ENCODE peak calls at places on chromosomes 2 and 18, in four cellular contexts. One of them, this sample, is unnamed.

GRCh38 chr2:25897500-25897899 is 19.2 kb upstream of the ASXL2 start:
- DNase-seq in neuronal stem cell: no peak
- DNase-seq in IMR-90: no peak
- DNase-seq in H9: no peak
- DNase-seq in this sample: no peak

GRCh38 chr2:27083410-27084296 is 2.9 kb upstream of the KHK start:
- DNase-seq in H9: no peak
- DNase-seq in neuronal stem cell: no peak
- DNase-seq in IMR-90: no peak
- DNase-seq in this sample: no peak

GRCh38 chr2:113211226-113212105 is 37.7 kb downstream of the PSD4 start:
- DNase-seq in IMR-90: peak; percentile 49
- DNase-seq in H9: no peak
- DNase-seq in neuronal stem cell: no peak
- DNase-seq in this sample: no peak

GRCh38 chr18:8460748-8461147 is 148.5 kb upstream of the RAB12 start:
- DNase-seq in neuronal stem cell: no peak
- DNase-seq in IMR-90: no peak
- DNase-seq in H9: no peak
- DNase-seq in this sample: no peak

GRCh38 chr2:218476676-218477075 is 57.8 kb downstream of the VIL1 start:
- DNase-seq in neuronal stem cell: no peak
- DNase-seq in IMR-90: peak; percentile 46
- DNase-seq in H9: no peak
- DNase-seq in this sample: no peak

GRCh38 chr2:221529943-221530652 is 42.0 kb downstream of the EPHA4 start:
- DNase-seq in IMR-90: peak; percentile 93
- DNase-seq in H9: no peak
- DNase-seq in neuronal stem cell: no peak
- DNase-seq in this sample: no peak

GRCh38 chr18:79481041-79481790 is 85.5 kb downstream of the NFATC1 start:
- DNase-seq in neuronal stem cell: no peak
- DNase-seq in IMR-90: no peak
- DNase-seq in H9: no peak
- DNase-seq in this sample: peak; percentile 79

GRCh38 chr2:11175293-11175795 is 20.1 kb downstream of the SLC66A3 start:
- DNase-seq in H9: no peak
- DNase-seq in IMR-90: peak; percentile 65
- DNase-seq in neuronal stem cell: no peak
- DNase-seq in this sample: no peak

GRCh38 chr2:23503097-23503496 is 118.1 kb downstream of the KLHL29 start:
- DNase-seq in neuronal stem cell: no peak
- DNase-seq in IMR-90: no peak
- DNase-seq in H9: no peak
- DNase-seq in this sample: no peak

GRCh38 chr2:191894681-191895147 is 47.8 kb upstream of the CAVIN2 start:
- DNase-seq in neuronal stem cell: no peak
- DNase-seq in H9: no peak
- DNase-seq in IMR-90: peak; percentile 86
- DNase-seq in this sample: no peak

GRCh38 chr2:150587547-150588209 is 100.2 kb upstream of the RND3 start:
- DNase-seq in IMR-90: peak; percentile 65
- DNase-seq in neuronal stem cell: no peak
- DNase-seq in H9: no peak
- DNase-seq in this sample: no peak

GRCh38 chr2:38301969-38302702 is 74.9 kb downstream of the ATL2 start:
- DNase-seq in H9: no peak
- DNase-seq in neuronal stem cell: no peak
- DNase-seq in IMR-90: no peak
- DNase-seq in this sample: no peak

GRCh38 chr2:152347076-152347475 is 12.1 kb downstream of the FMNL2 start:
- DNase-seq in IMR-90: peak; percentile 74
- DNase-seq in neuronal stem cell: no peak
- DNase-seq in H9: no peak
- DNase-seq in this sample: no peak

GRCh38 chr2:10414000-10414451 is 34.1 kb downstream of the ODC1 start:
- DNase-seq in IMR-90: peak; percentile 68
- DNase-seq in H9: no peak
- DNase-seq in neuronal stem cell: no peak
- DNase-seq in this sample: no peak

GRCh38 chr2:218374795-218375194 is 7.3 kb upstream of the SLC11A1 start:
- DNase-seq in H9: no peak
- DNase-seq in IMR-90: no peak
- DNase-seq in neuronal stem cell: no peak
- DNase-seq in this sample: no peak

GRCh38 chr2:184611221-184612085 is 13.1 kb downstream of the ZNF804A start:
- DNase-seq in H9: no peak
- DNase-seq in IMR-90: peak; percentile 48
- DNase-seq in neuronal stem cell: no peak
- DNase-seq in this sample: no peak

GRCh38 chr2:54680397-54681032 is 42.9 kb upstream of the EML6 start:
- DNase-seq in neuronal stem cell: no peak
- DNase-seq in H9: no peak
- DNase-seq in IMR-90: peak; percentile 45
- DNase-seq in this sample: no peak

GRCh38 chr18:28855524-28855923 is 678.6 kb upstream of the CDH2 start:
- DNase-seq in H9: no peak
- DNase-seq in neuronal stem cell: no peak
- DNase-seq in IMR-90: peak; percentile 48
- DNase-seq in this sample: no peak

GRCh38 chr2:11004206-11004605 is 92.5 kb downstream of the KCNF1 start:
- DNase-seq in H9: no peak
- DNase-seq in neuronal stem cell: no peak
- DNase-seq in IMR-90: peak; percentile 77
- DNase-seq in this sample: no peak

GRCh38 chr18:3186678-3187658 is 32.8 kb downstream of the MYOM1 start:
- DNase-seq in IMR-90: no peak
- DNase-seq in neuronal stem cell: no peak
- DNase-seq in H9: no peak
- DNase-seq in this sample: peak; percentile 66

GRCh38 chr2:182763311-182763912 is 47.4 kb downstream of the DNAJC10 start:
- DNase-seq in IMR-90: peak; percentile 43
- DNase-seq in neuronal stem cell: peak; percentile 30
- DNase-seq in H9: peak; percentile 36
- DNase-seq in this sample: peak; percentile 67

GRCh38 chr18:56124186-56124585 is 514.2 kb downstream of the TXNL1 start:
- DNase-seq in IMR-90: peak; percentile 90
- DNase-seq in neuronal stem cell: no peak
- DNase-seq in H9: no peak
- DNase-seq in this sample: no peak

GRCh38 chr2:41709702-41710599 is 337.9 kb upstream of the PKDCC start:
- DNase-seq in IMR-90: no peak
- DNase-seq in H9: no peak
- DNase-seq in neuronal stem cell: no peak
- DNase-seq in this sample: peak; percentile 24

GRCh38 chr2:240757086-240757614 is 62.9 kb downstream of the KIF1A start:
- DNase-seq in IMR-90: no peak
- DNase-seq in H9: no peak
- DNase-seq in neuronal stem cell: no peak
- DNase-seq in this sample: no peak
- H3K4ac ChIP-seq in IMR-90: no peak overlapping the region
- H3K4ac ChIP-seq in H9: no peak overlapping the region
- H3K4ac ChIP-seq in neuronal stem cell: no peak overlapping the region
- H3K4ac ChIP-seq in this sample: no peak overlapping the region

DNA sequence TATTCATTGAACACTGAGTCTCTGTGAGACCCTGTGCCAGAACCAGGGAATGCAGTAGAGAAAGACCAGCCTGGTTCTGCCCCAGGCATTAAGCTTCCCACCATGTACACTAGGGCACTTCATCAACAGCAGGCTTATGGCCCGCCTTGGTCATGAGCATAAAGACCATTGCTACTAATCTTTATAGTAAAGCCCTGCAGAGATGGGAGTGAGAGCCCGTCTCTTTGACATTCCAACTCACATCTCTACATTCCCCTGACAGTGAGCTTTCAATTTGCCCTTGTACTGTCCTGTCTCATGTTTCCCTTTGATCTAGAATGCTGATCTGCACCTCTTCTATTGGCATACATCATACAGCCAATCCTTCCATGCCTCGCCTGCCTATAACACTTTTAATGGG is 211.8 kb upstream of the ARL4C start:
- DNase-seq in neuronal stem cell: no peak
- DNase-seq in H9: no peak
- DNase-seq in IMR-90: no peak
- DNase-seq in this sample: no peak
- H2AK5ac ChIP-seq in neuronal stem cell: no peak overlapping the region
- H2AK5ac ChIP-seq in H9: no peak overlapping the region
- H2AK5ac ChIP-seq in IMR-90: no peak overlapping the region
- H2AK5ac ChIP-seq in this sample: no peak overlapping the region

DNA sequence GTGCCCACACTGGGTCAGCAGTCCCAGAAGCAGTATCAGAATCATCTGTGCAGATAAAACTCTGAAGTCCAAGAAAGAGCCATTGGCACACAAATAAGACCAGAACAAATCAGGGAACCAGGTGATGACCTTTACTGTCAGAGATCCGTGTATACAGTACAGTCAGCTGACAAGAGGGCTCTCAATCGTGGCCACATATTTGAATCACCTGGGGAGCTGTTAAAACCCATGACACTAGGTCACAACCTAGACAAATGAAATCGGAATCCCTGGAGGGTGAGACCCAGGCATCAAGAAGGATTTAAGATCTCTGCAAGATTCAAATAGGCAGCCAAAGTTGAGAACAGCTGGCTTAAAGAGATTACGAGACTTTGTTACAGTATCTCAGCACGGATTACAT is 807.1 kb downstream of the RNF144A start:
- DNase-seq in IMR-90: no peak
- DNase-seq in H9: no peak
- DNase-seq in neuronal stem cell: no peak
- DNase-seq in this sample: no peak
- H3K4ac ChIP-seq in IMR-90: no peak overlapping the region
- H3K4ac ChIP-seq in H9: no peak overlapping the region
- H3K4ac ChIP-seq in neuronal stem cell: no peak overlapping the region
- H3K4ac ChIP-seq in this sample: no peak overlapping the region

GRCh38 chr2:47269316-47270232 is 114.5 kb upstream of the STPG4 start:
- DNase-seq in IMR-90: peak; percentile 99
- DNase-seq in H9: no peak
- DNase-seq in neuronal stem cell: no peak
- DNase-seq in this sample: peak; percentile 19
- H2AK5ac ChIP-seq in IMR-90: peak overlapping the region; percentile 97
- H2AK5ac ChIP-seq in H9: no peak overlapping the region
- H2AK5ac ChIP-seq in neuronal stem cell: no peak overlapping the region
- H2AK5ac ChIP-seq in this sample: no peak overlapping the region

GRCh38 chr18:76458522-76459311 is 36.3 kb downstream of the ZNF516 start:
- DNase-seq in neuronal stem cell: no peak
- DNase-seq in H9: no peak
- DNase-seq in IMR-90: no peak
- DNase-seq in this sample: no peak

GRCh38 chr18:76461148-76461547 is 33.9 kb downstream of the ZNF516 start:
- DNase-seq in H9: no peak
- DNase-seq in IMR-90: no peak
- DNase-seq in neuronal stem cell: no peak
- DNase-seq in this sample: no peak

GRCh38 chr18:76460482-76460881 is 34.6 kb downstream of the ZNF516 start:
- DNase-seq in H9: no peak
- DNase-seq in IMR-90: peak; percentile 34
- DNase-seq in neuronal stem cell: no peak
- DNase-seq in this sample: no peak

GRCh38 chr18:76459312-76459686 is 35.7 kb downstream of the ZNF516 start:
- DNase-seq in neuronal stem cell: no peak
- DNase-seq in IMR-90: no peak
- DNase-seq in H9: no peak
- DNase-seq in this sample: no peak

DNA sequence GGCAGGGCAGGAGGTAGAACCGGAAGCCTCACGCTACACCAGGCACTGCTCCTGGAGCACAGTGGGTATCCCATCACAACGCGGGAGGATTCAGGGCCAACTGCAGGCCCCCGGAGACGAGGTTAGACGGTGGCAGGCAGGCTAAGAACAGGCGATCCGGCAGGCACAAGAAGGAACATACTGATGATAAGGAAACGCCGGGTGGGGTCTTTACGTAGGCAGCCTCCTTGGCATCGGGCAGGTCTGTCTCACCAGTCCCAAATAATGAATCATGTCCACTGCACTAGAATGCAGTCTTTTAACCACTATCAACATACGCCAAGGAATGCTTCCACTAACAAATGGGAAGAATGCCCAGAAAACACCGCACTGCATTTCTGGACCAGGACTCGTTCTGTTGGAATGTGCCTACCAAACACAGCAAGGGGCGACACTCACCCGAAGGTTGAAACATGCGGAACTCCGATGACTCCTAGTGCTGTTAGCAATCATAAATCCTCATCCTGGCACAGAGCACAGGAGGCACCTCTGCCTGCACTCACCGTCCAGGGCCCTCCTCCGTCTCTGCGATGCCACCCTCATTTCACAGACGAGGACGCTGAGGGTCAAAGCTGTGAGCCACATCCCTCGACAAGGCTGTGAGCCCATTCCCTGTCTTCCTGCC is 35.2 kb downstream of the ZNF516 start:
- DNase-seq in IMR-90: peak; percentile 100
- DNase-seq in neuronal stem cell: no peak
- DNase-seq in H9: peak; percentile 20
- DNase-seq in this sample: no peak
- H3K4ac ChIP-seq in IMR-90: peak overlapping the region; percentile 94
- H3K4ac ChIP-seq in neuronal stem cell: no peak overlapping the region
- H3K4ac ChIP-seq in H9: no peak overlapping the region
- H3K4ac ChIP-seq in this sample: no peak overlapping the region

GRCh38 chr2:85994421-85994777 is 105.6 kb upstream of the ST3GAL5 start:
- DNase-seq in H9: no peak
- DNase-seq in neuronal stem cell: no peak
- DNase-seq in IMR-90: no peak
- DNase-seq in this sample: no peak
- H2AK5ac ChIP-seq in H9: no peak overlapping the region
- H2AK5ac ChIP-seq in neuronal stem cell: no peak overlapping the region
- H2AK5ac ChIP-seq in IMR-90: no peak overlapping the region
- H2AK5ac ChIP-seq in this sample: no peak overlapping the region

GRCh38 chr18:70459251-70459650 is 170.4 kb downstream of the SOCS6 start:
- DNase-seq in IMR-90: no peak
- DNase-seq in H9: no peak
- DNase-seq in neuronal stem cell: no peak
- DNase-seq in this sample: no peak
- H3K4ac ChIP-seq in IMR-90: no peak overlapping the region
- H3K4ac ChIP-seq in H9: no peak overlapping the region
- H3K4ac ChIP-seq in neuronal stem cell: no peak overlapping the region
- H3K4ac ChIP-seq in this sample: no peak overlapping the region

This sample was measured in trophoblast cell.